ENCODE peak calls at places on chromosome 6, in nine cellular contexts. One of them, this sample, is unnamed.

GRCh38 chr6:124066995-124067552 is 263.4 kb downstream of the NKAIN2 start:
- DNase-seq in lower lobe of right lung: no peak
- DNase-seq in suprapubic skin: no peak
- DNase-seq in heart right ventricle: no peak
- DNase-seq in aorta: no peak
- DNase-seq in naive thymus-derived CD4-positive, alpha-beta T cell: no peak
- DNase-seq in HCT116: no peak
- DNase-seq in fibroblast of lung: no peak
- DNase-seq in hepatocyte: no peak
- DNase-seq in this sample: no peak

GRCh38 chr6:166413491-166413951 is 30.8 kb upstream of the MPC1 start:
- DNase-seq in HCT116: no peak
- DNase-seq in suprapubic skin: peak
- DNase-seq in fibroblast of lung: no peak
- DNase-seq in aorta: peak
- DNase-seq in hepatocyte: no peak
- DNase-seq in naive thymus-derived CD4-positive, alpha-beta T cell: no peak
- DNase-seq in lower lobe of right lung: no peak
- DNase-seq in heart right ventricle: no peak
- DNase-seq in this sample: no peak

GRCh38 chr6:26234421-26235239 is 130.4 kb upstream of the BTN3A2 start:
- DNase-seq in heart right ventricle: peak
- DNase-seq in aorta: no peak
- DNase-seq in HCT116: no peak
- DNase-seq in lower lobe of right lung: peak
- DNase-seq in fibroblast of lung: peak
- DNase-seq in hepatocyte: peak
- DNase-seq in naive thymus-derived CD4-positive, alpha-beta T cell: peak
- DNase-seq in suprapubic skin: no peak
- DNase-seq in this sample: peak

GRCh38 chr6:127539292-127539691 is 20.2 kb upstream of the MTCL3 start:
- DNase-seq in aorta: no peak
- DNase-seq in lower lobe of right lung: no peak
- DNase-seq in suprapubic skin: no peak
- DNase-seq in hepatocyte: peak
- DNase-seq in heart right ventricle: no peak
- DNase-seq in HCT116: no peak
- DNase-seq in naive thymus-derived CD4-positive, alpha-beta T cell: no peak
- DNase-seq in fibroblast of lung: peak
- DNase-seq in this sample: no peak

GRCh38 chr6:20564777-20565176 is 30.5 kb downstream of the CDKAL1 start:
- DNase-seq in naive thymus-derived CD4-positive, alpha-beta T cell: no peak
- DNase-seq in lower lobe of right lung: no peak
- DNase-seq in hepatocyte: no peak
- DNase-seq in aorta: no peak
- DNase-seq in heart right ventricle: no peak
- DNase-seq in HCT116: no peak
- DNase-seq in suprapubic skin: no peak
- DNase-seq in fibroblast of lung: no peak
- DNase-seq in this sample: no peak

GRCh38 chr6:36829919-36830544 is 9.2 kb downstream of the CPNE5 start:
- DNase-seq in HCT116: no peak
- DNase-seq in lower lobe of right lung: peak
- DNase-seq in fibroblast of lung: peak
- DNase-seq in hepatocyte: peak
- DNase-seq in aorta: peak
- DNase-seq in suprapubic skin: peak
- DNase-seq in naive thymus-derived CD4-positive, alpha-beta T cell: no peak
- DNase-seq in heart right ventricle: peak
- DNase-seq in this sample: no peak

GRCh38 chr6:110337481-110337880 is 20.7 kb downstream of the METTL24 start:
- DNase-seq in lower lobe of right lung: no peak
- DNase-seq in suprapubic skin: no peak
- DNase-seq in naive thymus-derived CD4-positive, alpha-beta T cell: no peak
- DNase-seq in fibroblast of lung: no peak
- DNase-seq in HCT116: no peak
- DNase-seq in hepatocyte: no peak
- DNase-seq in aorta: no peak
- DNase-seq in heart right ventricle: no peak
- DNase-seq in this sample: no peak

GRCh38 chr6:166417285-166417691 is 34.5 kb upstream of the MPC1 start:
- DNase-seq in lower lobe of right lung: no peak
- DNase-seq in HCT116: no peak
- DNase-seq in naive thymus-derived CD4-positive, alpha-beta T cell: peak
- DNase-seq in heart right ventricle: no peak
- DNase-seq in hepatocyte: no peak
- DNase-seq in fibroblast of lung: no peak
- DNase-seq in suprapubic skin: no peak
- DNase-seq in aorta: peak
- DNase-seq in this sample: peak

GRCh38 chr6:126153661-126154060 is 167.3 kb downstream of the TRMT11 start:
- DNase-seq in HCT116: no peak
- DNase-seq in suprapubic skin: no peak
- DNase-seq in heart right ventricle: no peak
- DNase-seq in aorta: no peak
- DNase-seq in lower lobe of right lung: no peak
- DNase-seq in naive thymus-derived CD4-positive, alpha-beta T cell: no peak
- DNase-seq in hepatocyte: no peak
- DNase-seq in fibroblast of lung: peak
- DNase-seq in this sample: no peak

GRCh38 chr6:28161410-28162079 is 19.9 kb downstream of the ZKSCAN8 start:
- DNase-seq in fibroblast of lung: peak
- DNase-seq in hepatocyte: peak
- DNase-seq in HCT116: no peak
- DNase-seq in heart right ventricle: peak
- DNase-seq in naive thymus-derived CD4-positive, alpha-beta T cell: peak
- DNase-seq in suprapubic skin: peak
- DNase-seq in lower lobe of right lung: peak
- DNase-seq in aorta: peak
- DNase-seq in this sample: peak

GRCh38 chr6:169490409-169490708 is 211.5 kb downstream of the WDR27 start:
- DNase-seq in aorta: no peak
- DNase-seq in naive thymus-derived CD4-positive, alpha-beta T cell: no peak
- DNase-seq in suprapubic skin: no peak
- DNase-seq in HCT116: no peak
- DNase-seq in fibroblast of lung: peak
- DNase-seq in hepatocyte: no peak
- DNase-seq in heart right ventricle: no peak
- DNase-seq in lower lobe of right lung: no peak
- DNase-seq in this sample: no peak

GRCh38 chr6:8506123-8506522 is 70.8 kb upstream of the SLC35B3 start:
- DNase-seq in HCT116: no peak
- DNase-seq in aorta: no peak
- DNase-seq in fibroblast of lung: no peak
- DNase-seq in heart right ventricle: no peak
- DNase-seq in hepatocyte: peak
- DNase-seq in naive thymus-derived CD4-positive, alpha-beta T cell: no peak
- DNase-seq in suprapubic skin: no peak
- DNase-seq in lower lobe of right lung: no peak
- DNase-seq in this sample: no peak

GRCh38 chr6:20085817-20086216 is 126.5 kb downstream of the MBOAT1 start:
- DNase-seq in suprapubic skin: no peak
- DNase-seq in naive thymus-derived CD4-positive, alpha-beta T cell: no peak
- DNase-seq in hepatocyte: no peak
- DNase-seq in aorta: no peak
- DNase-seq in heart right ventricle: no peak
- DNase-seq in lower lobe of right lung: no peak
- DNase-seq in HCT116: no peak
- DNase-seq in fibroblast of lung: no peak
- DNase-seq in this sample: no peak

GRCh38 chr6:135673671-135674309 is 176.2 kb upstream of the AHI1 start:
- DNase-seq in heart right ventricle: no peak
- DNase-seq in lower lobe of right lung: no peak
- DNase-seq in naive thymus-derived CD4-positive, alpha-beta T cell: no peak
- DNase-seq in hepatocyte: no peak
- DNase-seq in suprapubic skin: no peak
- DNase-seq in fibroblast of lung: peak
- DNase-seq in HCT116: no peak
- DNase-seq in aorta: no peak
- DNase-seq in this sample: no peak

GRCh38 chr6:142011156-142011555 is 121.6 kb upstream of the GJE1 start:
- DNase-seq in naive thymus-derived CD4-positive, alpha-beta T cell: no peak
- DNase-seq in hepatocyte: no peak
- DNase-seq in lower lobe of right lung: no peak
- DNase-seq in HCT116: no peak
- DNase-seq in heart right ventricle: no peak
- DNase-seq in suprapubic skin: no peak
- DNase-seq in fibroblast of lung: peak
- DNase-seq in aorta: no peak
- DNase-seq in this sample: no peak

GRCh38 chr6:82205793-82206425 is 41.6 kb downstream of the IBTK start:
- DNase-seq in hepatocyte: peak
- DNase-seq in naive thymus-derived CD4-positive, alpha-beta T cell: no peak
- DNase-seq in heart right ventricle: peak
- DNase-seq in aorta: no peak
- DNase-seq in fibroblast of lung: peak
- DNase-seq in lower lobe of right lung: no peak
- DNase-seq in suprapubic skin: no peak
- DNase-seq in HCT116: no peak
- DNase-seq in this sample: no peak

GRCh38 chr6:156886409-156886808 is 109.2 kb downstream of the ARID1B start:
- DNase-seq in naive thymus-derived CD4-positive, alpha-beta T cell: no peak
- DNase-seq in HCT116: no peak
- DNase-seq in aorta: no peak
- DNase-seq in lower lobe of right lung: no peak
- DNase-seq in hepatocyte: no peak
- DNase-seq in suprapubic skin: no peak
- DNase-seq in heart right ventricle: peak
- DNase-seq in fibroblast of lung: peak
- DNase-seq in this sample: no peak

GRCh38 chr6:166266336-166266735 is 41.9 kb downstream of the PRR18 start:
- DNase-seq in suprapubic skin: no peak
- DNase-seq in naive thymus-derived CD4-positive, alpha-beta T cell: no peak
- DNase-seq in aorta: no peak
- DNase-seq in heart right ventricle: no peak
- DNase-seq in lower lobe of right lung: no peak
- DNase-seq in hepatocyte: no peak
- DNase-seq in fibroblast of lung: no peak
- DNase-seq in HCT116: no peak
- DNase-seq in this sample: no peak

DNA sequence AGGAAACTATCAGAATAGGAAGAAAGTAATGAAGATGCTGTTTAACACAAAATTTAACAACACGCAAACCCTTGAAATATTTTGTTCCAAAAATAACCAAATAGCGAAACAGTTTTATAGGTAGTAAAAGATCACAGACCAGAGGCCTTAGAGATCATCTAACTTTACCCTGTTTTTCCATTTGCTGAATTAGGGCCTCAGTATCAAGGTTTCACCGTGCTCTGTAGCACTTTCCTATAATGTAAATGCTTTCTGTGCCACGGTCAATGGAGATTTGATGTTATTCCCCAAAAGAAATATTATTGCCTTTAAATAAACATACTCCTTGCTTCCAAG is 23.7 kb downstream of the EPB41L2 start:
- DNase-seq in HCT116: no peak
- DNase-seq in naive thymus-derived CD4-positive, alpha-beta T cell: no peak
- DNase-seq in suprapubic skin: no peak
- DNase-seq in fibroblast of lung: no peak
- DNase-seq in heart right ventricle: no peak
- DNase-seq in lower lobe of right lung: no peak
- DNase-seq in aorta: no peak
- DNase-seq in hepatocyte: no peak
- DNase-seq in this sample: no peak
- H3K27ac ChIP-seq in HCT116: no peak
- H3K27ac ChIP-seq in naive thymus-derived CD4-positive, alpha-beta T cell: no peak
- H3K27ac ChIP-seq in suprapubic skin: no peak
- H3K27ac ChIP-seq in fibroblast of lung: peak
- H3K27ac ChIP-seq in heart right ventricle: no peak
- H3K27ac ChIP-seq in lower lobe of right lung: no peak
- H3K27ac ChIP-seq in aorta: no peak
- H3K27ac ChIP-seq in hepatocyte: no peak
- H3K27ac ChIP-seq in this sample: no peak

GRCh38 chr6:144036064-144036873 is 28.2 kb upstream of the PLAGL1 start:
- DNase-seq in hepatocyte: peak
- DNase-seq in suprapubic skin: no peak
- DNase-seq in heart right ventricle: no peak
- DNase-seq in HCT116: no peak
- DNase-seq in fibroblast of lung: peak
- DNase-seq in aorta: no peak
- DNase-seq in naive thymus-derived CD4-positive, alpha-beta T cell: no peak
- DNase-seq in lower lobe of right lung: peak
- DNase-seq in this sample: no peak
- H3K4me3 ChIP-seq in hepatocyte: no peak
- H3K4me3 ChIP-seq in suprapubic skin: peak
- H3K4me3 ChIP-seq in heart right ventricle: peak
- H3K4me3 ChIP-seq in HCT116: no peak
- H3K4me3 ChIP-seq in fibroblast of lung: peak
- H3K4me3 ChIP-seq in aorta: peak
- H3K4me3 ChIP-seq in naive thymus-derived CD4-positive, alpha-beta T cell: no peak
- H3K4me3 ChIP-seq in lower lobe of right lung: peak
- H3K4me3 ChIP-seq in this sample: no peak

GRCh38 chr6:16301511-16301910 is 63.1 kb downstream of the GMPR start:
- DNase-seq in suprapubic skin: no peak
- DNase-seq in hepatocyte: no peak
- DNase-seq in aorta: no peak
- DNase-seq in fibroblast of lung: no peak
- DNase-seq in naive thymus-derived CD4-positive, alpha-beta T cell: no peak
- DNase-seq in heart right ventricle: no peak
- DNase-seq in lower lobe of right lung: no peak
- DNase-seq in HCT116: no peak
- DNase-seq in this sample: no peak

GRCh38 chr6:16296061-16296670 is 57.8 kb downstream of the GMPR start:
- DNase-seq in heart right ventricle: no peak
- DNase-seq in naive thymus-derived CD4-positive, alpha-beta T cell: no peak
- DNase-seq in aorta: no peak
- DNase-seq in suprapubic skin: no peak
- DNase-seq in fibroblast of lung: no peak
- DNase-seq in HCT116: no peak
- DNase-seq in lower lobe of right lung: no peak
- DNase-seq in hepatocyte: no peak
- DNase-seq in this sample: no peak

GRCh38 chr6:16295471-16295870 is 57.1 kb downstream of the GMPR start:
- DNase-seq in fibroblast of lung: no peak
- DNase-seq in lower lobe of right lung: no peak
- DNase-seq in naive thymus-derived CD4-positive, alpha-beta T cell: no peak
- DNase-seq in HCT116: no peak
- DNase-seq in aorta: no peak
- DNase-seq in hepatocyte: no peak
- DNase-seq in suprapubic skin: no peak
- DNase-seq in heart right ventricle: no peak
- DNase-seq in this sample: no peak

GRCh38 chr6:16302721-16303552 is 64.5 kb downstream of the GMPR start:
- DNase-seq in heart right ventricle: no peak
- DNase-seq in aorta: no peak
- DNase-seq in fibroblast of lung: no peak
- DNase-seq in suprapubic skin: no peak
- DNase-seq in lower lobe of right lung: no peak
- DNase-seq in naive thymus-derived CD4-positive, alpha-beta T cell: no peak
- DNase-seq in hepatocyte: no peak
- DNase-seq in HCT116: no peak
- DNase-seq in this sample: no peak

GRCh38 chr6:16299861-16300260 is 61.5 kb downstream of the GMPR start:
- DNase-seq in lower lobe of right lung: no peak
- DNase-seq in heart right ventricle: no peak
- DNase-seq in HCT116: no peak
- DNase-seq in hepatocyte: no peak
- DNase-seq in naive thymus-derived CD4-positive, alpha-beta T cell: no peak
- DNase-seq in aorta: no peak
- DNase-seq in fibroblast of lung: no peak
- DNase-seq in suprapubic skin: peak
- DNase-seq in this sample: no peak
- H3K27ac ChIP-seq in lower lobe of right lung: no peak
- H3K27ac ChIP-seq in heart right ventricle: no peak
- H3K27ac ChIP-seq in HCT116: no peak
- H3K27ac ChIP-seq in hepatocyte: no peak
- H3K27ac ChIP-seq in naive thymus-derived CD4-positive, alpha-beta T cell: no peak
- H3K27ac ChIP-seq in aorta: no peak
- H3K27ac ChIP-seq in fibroblast of lung: no peak
- H3K27ac ChIP-seq in suprapubic skin: no peak
- H3K27ac ChIP-seq in this sample: no peak

GRCh38 chr6:16421462-16421960 is 183.1 kb downstream of the GMPR start:
- DNase-seq in heart right ventricle: no peak
- DNase-seq in aorta: no peak
- DNase-seq in hepatocyte: no peak
- DNase-seq in HCT116: no peak
- DNase-seq in naive thymus-derived CD4-positive, alpha-beta T cell: no peak
- DNase-seq in fibroblast of lung: no peak
- DNase-seq in lower lobe of right lung: no peak
- DNase-seq in suprapubic skin: no peak
- DNase-seq in this sample: no peak
- H3K4me3 ChIP-seq in heart right ventricle: no peak
- H3K4me3 ChIP-seq in aorta: no peak
- H3K4me3 ChIP-seq in hepatocyte: no peak
- H3K4me3 ChIP-seq in HCT116: no peak
- H3K4me3 ChIP-seq in naive thymus-derived CD4-positive, alpha-beta T cell: peak
- H3K4me3 ChIP-seq in fibroblast of lung: no peak
- H3K4me3 ChIP-seq in lower lobe of right lung: no peak
- H3K4me3 ChIP-seq in suprapubic skin: no peak
- H3K4me3 ChIP-seq in this sample: no peak

This sample was measured in effector memory CD4-positive, alpha-beta T cell.